ENCODE peak calls at places on chromosomes 4 and X, in five cellular contexts. G is cardiac muscle cell; L is lower leg skin; D is GM06990; J is CD8-positive, alpha-beta T cell. X is an unnamed sample.

GRCh38 chr4:36285784-36286480 is 4.5 kb downstream of the DTHD1 start:
- DNase-seq in D (peak; percentile 68), J (no peak), L (no peak), G (no peak), X (peak; percentile 70)

GRCh38 chr4:85681194-85681803 is 206.3 kb downstream of the ARHGAP24 start:
- DNase-seq in J (no peak), L (peak; percentile 73), G (peak; percentile 96), D (no peak), X (no peak)

GRCh38 chr4:158442736-158443135 is 78.9 kb upstream of the RXFP1 start:
- DNase-seq in D (no peak), G (no peak), L (no peak), J (no peak), X (no peak)

GRCh38 chrX:130186645-130187044 is 14.9 kb downstream of the RAB33A start:
- DNase-seq in L (no peak), D (no peak), G (no peak), J (no peak), X (no peak)

GRCh38 chr4:121182296-121182695 is 18.2 kb upstream of the TNIP3 start:
- DNase-seq in L (no peak), D (no peak), J (no peak), G (peak; percentile 32), X (no peak)

GRCh38 chr4:38078590-38079381 is 118.6 kb downstream of the PTTG2 start:
- DNase-seq in J (no peak), G (peak; percentile 78), D (no peak), L (no peak), X (no peak)

GRCh38 chr4:1600211-1600780 is 83.8 kb downstream of the FAM53A start:
- DNase-seq in G (no peak), L (no peak), D (no peak), J (no peak), X (no peak)

GRCh38 chr4:107863850-107864371 is 39.2 kb downstream of the SGMS2 start:
- DNase-seq in G (peak; percentile 55), L (no peak), D (no peak), J (no peak), X (no peak)

GRCh38 chrX:111124418-111124817 is 28.4 kb downstream of the PAK3 start:
- DNase-seq in L (no peak), J (no peak), D (no peak), G (no peak), X (no peak)

GRCh38 chr4:152099061-152099425 is 338.2 kb upstream of the GATB start:
- DNase-seq in G (no peak), L (no peak), J (no peak), D (no peak), X (no peak)

GRCh38 chr4:83307920-83308319 is 23.3 kb upstream of the COQ2 start:
- DNase-seq in G (no peak), L (no peak), J (no peak), D (no peak), X (no peak)

GRCh38 chr4:91057871-91058270 is 930.7 kb downstream of the CCSER1 start:
- DNase-seq in J (no peak), L (no peak), G (no peak), D (no peak), X (no peak)

GRCh38 chrX:153343674-153344073 is 9.7 kb downstream of the ZNF275 start:
- DNase-seq in J (no peak), L (no peak), G (no peak), D (no peak), X (no peak)

GRCh38 chr4:82076359-82076758 is 297.4 kb downstream of the HNRNPD start:
- DNase-seq in J (no peak), G (no peak), D (no peak), L (no peak), X (no peak)

GRCh38 chrX:42219231-42219630 is 295.9 kb upstream of the CASK start:
- DNase-seq in G (peak; percentile 17), D (no peak), J (no peak), L (no peak), X (no peak)

GRCh38 chr4:37246891-37247290 is 2.3 kb downstream of the NWD2 start:
- DNase-seq in G (no peak), L (no peak), J (no peak), D (no peak), X (no peak)

GRCh38 chr4:153222790-153223417 is 18.7 kb downstream of the TRIM2 start:
- DNase-seq in D (peak; percentile 59), G (peak; percentile 53), L (no peak), J (no peak), X (peak; percentile 66)

GRCh38 chr4:134365852-134366251 is 164.3 kb upstream of the PABPC4L start:
- DNase-seq in G (no peak), J (no peak), L (no peak), D (no peak), X (no peak)

GRCh38 chrX:51406688-51407519 is 74.3 kb downstream of the NUDT10 start:
- DNase-seq in J (no peak), D (no peak), L (no peak), G (no peak), X (no peak)

GRCh38 chrX:118603981-118604380 is 108.4 kb downstream of the DOCK11 start:
- DNase-seq in L (peak; percentile 21), J (peak; percentile 11), G (peak; percentile 76), D (peak; percentile 30), X (peak; percentile 25)

GRCh38 chrX:20063716-20064351 is 52.9 kb downstream of the MAP7D2 start:
- DNase-seq in J (no peak), D (no peak), G (peak; percentile 2), L (no peak), X (no peak)

GRCh38 chr4:147485167-147485566 is 4.3 kb downstream of the EDNRA start:
- DNase-seq in L (no peak), D (no peak), J (no peak), G (no peak), X (no peak)

GRCh38 chr4:120829113-120829831 is 93.3 kb downstream of the PRDM5 start:
- DNase-seq in G (peak; percentile 31), L (no peak), J (no peak), D (no peak), X (no peak)

DNA sequence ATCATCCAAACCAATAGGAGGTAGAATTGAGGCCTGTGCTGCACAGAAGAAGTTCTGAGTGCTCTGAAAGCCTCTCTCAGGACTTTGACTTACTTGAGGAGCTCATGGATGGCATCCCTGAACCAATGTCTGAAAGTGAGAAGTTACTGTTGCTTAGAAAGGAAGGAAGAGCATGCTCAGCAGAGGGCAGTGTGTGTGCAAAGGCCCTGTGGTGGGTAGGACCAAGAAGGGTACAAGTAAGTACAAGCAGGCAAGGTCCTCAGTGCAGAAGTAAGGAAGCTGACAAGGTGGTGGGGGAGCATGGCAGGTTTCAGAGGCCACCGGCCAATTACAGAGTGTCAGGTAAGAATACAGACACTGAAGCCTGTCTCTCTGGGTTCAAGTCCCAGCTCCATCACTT is 31.4 kb upstream of the LGI2 start:
- DNase-seq in L (no peak), D (no peak), J (no peak), G (no peak), X (no peak)
- TF ChIP-seq CTCF in L (no peak), D (no peak), J (no peak), G (no peak), X (no peak)

DNA sequence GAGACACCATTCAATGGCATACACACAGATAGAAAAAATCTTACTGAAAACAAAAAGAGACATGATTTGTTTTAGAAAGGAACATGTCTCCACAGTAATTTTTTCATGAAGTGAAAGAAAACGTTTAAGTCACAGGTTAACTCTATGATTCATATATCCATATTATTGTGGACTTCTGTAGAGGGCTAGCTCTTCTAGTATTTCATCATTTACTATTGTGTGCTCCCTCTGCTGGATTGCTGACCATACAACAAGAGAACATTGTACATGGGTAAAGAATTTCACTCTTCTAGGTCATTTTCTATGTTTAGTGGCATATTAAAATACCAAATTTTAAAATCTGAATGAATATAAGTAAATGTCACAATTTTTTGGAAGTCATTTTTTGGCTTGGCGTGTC is 91.8 kb upstream of the POU3F4 start:
- DNase-seq in L (no peak), J (no peak), G (no peak), D (no peak), X (no peak)
- TF ChIP-seq CTCF in L (no peak), J (no peak), G (no peak), D (no peak), X (no peak)

DNA sequence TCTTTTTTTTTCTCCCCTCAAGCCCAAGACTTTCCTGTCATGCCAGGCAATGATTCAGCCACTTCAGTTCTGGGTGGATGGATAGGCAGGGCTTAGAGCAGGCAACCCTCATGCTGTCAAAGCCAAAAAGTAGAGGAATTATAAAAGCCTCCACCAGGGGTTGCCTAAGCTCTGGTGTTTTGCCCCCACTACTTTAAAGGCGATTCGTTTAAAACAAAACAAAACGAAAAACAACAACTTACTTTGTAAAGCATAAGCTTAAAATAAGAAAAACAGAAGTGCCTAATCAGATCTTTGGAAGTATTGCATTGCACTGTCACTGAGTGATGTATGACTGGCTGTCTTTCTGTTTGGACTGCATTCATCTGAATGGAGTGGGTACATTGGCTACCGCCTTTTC is 5.3 kb upstream of the IDS start:
- DNase-seq in L (no peak), G (no peak), D (no peak), J (no peak), X (no peak)
- TF ChIP-seq CTCF in L (no peak), G (peak; percentile 11), D (peak; percentile 27), J (no peak), X (no peak)

GRCh38 chr4:173169178-173169427 is 492 bp downstream of the GALNT7 start:
- DNase-seq in L (no peak), G (no peak), J (no peak), D (no peak), X (no peak)

GRCh38 chr4:173171987-173172386 is 3.4 kb downstream of the GALNT7 start:
- DNase-seq in L (no peak), J (no peak), G (no peak), D (no peak), X (no peak)

GRCh38 chr4:173170210-173170778 is 1.7 kb downstream of the GALNT7 start:
- DNase-seq in D (no peak), J (no peak), L (no peak), G (no peak), X (no peak)

GRCh38 chr4:173169428-173170209 is 1.0 kb downstream of the GALNT7 start:
- DNase-seq in J (peak; percentile 37), D (peak; percentile 90), L (peak; percentile 28), G (peak; percentile 77), X (peak; percentile 90)

DNA sequence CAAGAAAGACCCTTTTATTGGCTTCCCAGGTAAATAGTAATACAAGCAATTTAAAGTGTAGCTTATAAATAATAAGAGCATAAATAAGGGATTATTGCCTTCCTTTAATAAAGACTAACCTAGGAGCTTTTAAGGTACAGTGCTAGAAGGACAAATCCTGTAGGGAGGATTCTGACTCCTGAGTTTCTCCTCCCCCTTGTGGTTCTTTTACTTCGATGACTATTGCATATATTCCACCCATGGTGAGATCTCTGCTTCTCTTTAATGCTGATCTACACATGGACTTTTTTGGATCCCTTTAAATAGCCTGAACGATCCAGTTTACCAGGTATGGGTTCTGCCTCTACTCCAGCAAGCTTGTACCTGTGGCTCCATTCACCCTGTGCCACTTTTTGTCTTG is 2.5 kb downstream of the GALNT7 start:
- DNase-seq in G (peak; percentile 46), J (no peak), L (no peak), D (no peak), X (no peak)
- TF ChIP-seq CTCF in G (peak; percentile 43), J (no peak), L (no peak), D (peak; percentile 21), X (no peak)

GRCh38 chr4:77600521-77601451 is 4.8 kb upstream of the CXCL13 start:
- DNase-seq in J (no peak), G (peak; percentile 61), D (no peak), L (peak; percentile 18), X (peak; percentile 42)
- TF ChIP-seq CTCF in J (peak; percentile 81), G (peak; percentile 86), D (peak; percentile 75), L (no peak), X (peak; percentile 69)

GRCh38 chr4:138957302-138957701 is 58.3 kb upstream of the NOCT start:
- DNase-seq in D (no peak), J (no peak), G (no peak), L (no peak), X (no peak)
- TF ChIP-seq CTCF in D (no peak), J (no peak), G (no peak), L (no peak), X (no peak)